ENCODE peak calls at places on chromosomes 6 and 20, in ten cellular contexts. F is CD8-positive, alpha-beta memory T cell; C is DMS153; S is activated T-cell treated with anti-CD3 and anti-CD28 coated beads, Interleukin-2, amount 50 U/mL, for 72 hours; E is Right ventricle myocardium superior; I is fibroblast of the aortic adventitia; A is cardiac fibroblast; M is GOT3; U is T-helper 1 cell; V is NCI-H1105. R is an unnamed sample.

GRCh38 chr6:85464260-85464644 is 14.4 kb downstream of the NT5E start:
- DNase-seq in E (no peak), C (no peak), I (peak), A (peak), F (no peak), V (no peak), S (peak), M (peak), U (no peak), R (no peak)

GRCh38 chr6:85744571-85744970 is 101.9 kb upstream of the SYNCRIP start:
- DNase-seq in U (no peak), S (no peak), E (no peak), V (no peak), F (no peak), A (no peak), C (no peak), I (no peak), M (no peak), R (no peak)

GRCh38 chr6:85594197-85594930 is 706 bp upstream of the SNX14 start:
- DNase-seq in M (no peak), S (peak), E (no peak), A (peak), V (no peak), I (peak), U (peak), C (peak), F (no peak), R (no peak)

GRCh38 chr20:17766226-17766625 is 66.5 kb downstream of the BANF2 start:
- DNase-seq in M (no peak), C (no peak), V (no peak), F (no peak), U (no peak), E (no peak), I (no peak), S (no peak), A (no peak), R (no peak)

GRCh38 chr6:105759946-105760345 is 326.2 kb upstream of the PRDM1 start:
- DNase-seq in M (no peak), U (no peak), I (peak), C (no peak), F (no peak), E (no peak), V (no peak), A (peak), S (no peak), R (no peak)

GRCh38 chr6:141077355-141078333 is 1055.1 kb upstream of the GJE1 start:
- DNase-seq in E (no peak), I (no peak), C (no peak), V (no peak), A (peak), S (peak), M (no peak), F (no peak), U (no peak), R (peak)

GRCh38 chr6:140774080-140774505 is 1358.6 kb upstream of the GJE1 start:
- DNase-seq in A (peak), E (no peak), M (no peak), I (peak), C (peak), U (no peak), F (no peak), S (no peak), V (no peak), R (peak)

GRCh38 chr6:3710403-3710802 is 41.1 kb downstream of the PXDC1 start:
- DNase-seq in F (no peak), M (no peak), S (no peak), I (no peak), C (no peak), U (no peak), E (no peak), A (no peak), V (no peak), R (no peak)

GRCh38 chr6:89355511-89356185 is 3.1 kb upstream of the UBE2J1 start:
- DNase-seq in U (no peak), M (no peak), C (no peak), F (no peak), I (no peak), V (no peak), E (no peak), A (no peak), S (no peak), R (no peak)

GRCh38 chr20:23881371-23881770 is 1.8 kb upstream of the CST5 start:
- DNase-seq in S (no peak), E (no peak), C (no peak), A (no peak), U (no peak), M (no peak), I (no peak), V (no peak), F (no peak), R (no peak)

GRCh38 chr6:132053523-132053922 is 102.4 kb upstream of the CCN2 start:
- DNase-seq in E (no peak), F (no peak), C (no peak), A (no peak), V (no peak), S (no peak), I (peak), M (no peak), U (no peak), R (no peak)

GRCh38 chr20:32709528-32710121 is 33.6 kb downstream of the COMMD7 start:
- DNase-seq in V (no peak), A (peak), C (no peak), U (no peak), I (no peak), M (no peak), E (no peak), F (no peak), S (no peak), R (no peak)

GRCh38 chr20:4689224-4689623 is 32.5 kb upstream of the PRND start:
- DNase-seq in V (no peak), F (no peak), S (no peak), M (no peak), E (no peak), I (no peak), U (no peak), C (no peak), A (no peak), R (no peak)

GRCh38 chr6:133396225-133396624 is 155.1 kb downstream of the EYA4 start:
- DNase-seq in M (no peak), V (peak), A (peak), S (no peak), F (no peak), I (peak), E (no peak), C (no peak), U (no peak), R (no peak)

GRCh38 chr6:9095671-9096260 is 660.4 kb upstream of the SLC35B3 start:
- DNase-seq in S (no peak), I (no peak), M (no peak), F (no peak), A (no peak), C (peak), V (no peak), E (no peak), U (no peak), R (no peak)

GRCh38 chr6:78308025-78308424 is 559.3 kb upstream of the IRAK1BP1 start:
- DNase-seq in E (no peak), S (no peak), M (no peak), A (no peak), V (no peak), F (no peak), C (no peak), U (no peak), I (no peak), R (no peak)

GRCh38 chr6:3977875-3978711 is 100.8 kb downstream of the FAM217A start:
- DNase-seq in U (no peak), V (no peak), I (peak), C (no peak), M (peak), S (peak), F (peak), A (peak), E (no peak), R (peak)

R was measured in Ammon's horn.